ENCODE peak calls at places on chromosomes 6 and 20, in six cellular contexts. E is LHCN-M2, M is psoas muscle, V is progenitor cell of endocrine pancreas, Q is immature natural killer cell, D is SJSA1. S is an unnamed sample.
A peak's percentile ranks its signal among the peaks of the same experiment; 100 is the strongest.

GRCh38 chr20:61964675-61965605 is 100.7 kb downstream of the TAF4 start:
- DNase-seq in E (no peak), M (no peak), V (no peak), Q (no peak), D (no peak), S (no peak)

GRCh38 chr6:33323623-33323948 is 6.0 kb upstream of the ZBTB22 start:
- DNase-seq in E (no peak), M (no peak), V (no peak), Q (no peak), D (no peak), S (no peak)

GRCh38 chr20:53214392-53214791 is 242.2 kb downstream of the TSHZ2 start:
- DNase-seq in E (no peak), M (no peak), V (no peak), Q (no peak), D (no peak), S (no peak)

GRCh38 chr20:22341508-22341907 is 242.9 kb downstream of the FOXA2 start:
- DNase-seq in E (peak; percentile 89), M (no peak), V (no peak), Q (no peak), D (peak; percentile 62), S (peak; percentile 4)

GRCh38 chr20:20465259-20465658 is 97.4 kb downstream of the INSM1 start:
- DNase-seq in E (peak; percentile 52), M (no peak), V (no peak), Q (no peak), D (no peak), S (no peak)

GRCh38 chr20:481167-481566 is 18.8 kb upstream of the TBC1D20 start:
- DNase-seq in E (no peak), M (no peak), V (no peak), Q (no peak), D (no peak), S (no peak)

GRCh38 chr6:106377061-106377540 is 16.6 kb downstream of the CRYBG1 start:
- DNase-seq in E (peak; percentile 6), M (no peak), V (no peak), Q (no peak), D (peak; percentile 21), S (no peak)

GRCh38 chr20:50980851-50981713 is 22.5 kb downstream of the MOCS3 start:
- DNase-seq in E (peak; percentile 69), M (no peak), V (peak; percentile 54), Q (peak; percentile 44), D (peak; percentile 65), S (peak; percentile 64)

GRCh38 chr20:3586111-3586510 is 77.1 kb downstream of the GFRA4 start:
- DNase-seq in E (peak; percentile 20), M (no peak), V (no peak), Q (no peak), D (no peak), S (peak; percentile 24)

GRCh38 chr6:63460971-63461370 is 111.3 kb upstream of the LOC128125822 start:
- DNase-seq in E (no peak), M (no peak), V (no peak), Q (no peak), D (no peak), S (no peak)

GRCh38 chr6:136236491-136237293 is 13.4 kb downstream of the MTFR2 start:
- DNase-seq in E (no peak), M (no peak), V (no peak), Q (no peak), D (no peak), S (peak; percentile 3)

GRCh38 chr6:32046450-32047083 is 8.4 kb downstream of the CYP21A2 start:
- DNase-seq in E (no peak), M (peak; percentile 80), V (no peak), Q (no peak), D (no peak), S (peak; percentile 11)

GRCh38 chr6:17156112-17156921 is 54.5 kb downstream of the STMND1 start:
- DNase-seq in E (peak; percentile 80), M (no peak), V (peak; percentile 47), Q (peak; percentile 51), D (peak; percentile 59), S (peak; percentile 91)

GRCh38 chr6:6712979-6713514 is 124.5 kb downstream of the LY86 start:
- DNase-seq in E (no peak), M (no peak), V (no peak), Q (no peak), D (no peak), S (peak; percentile 44)

GRCh38 chr6:33592595-33593413 is 12.7 kb upstream of the BAK1 start:
- DNase-seq in E (no peak), M (no peak), V (no peak), Q (peak; percentile 44), D (no peak), S (no peak)

GRCh38 chr6:3808189-3808588 is 41.0 kb upstream of the FAM50B start:
- DNase-seq in E (no peak), M (no peak), V (no peak), Q (no peak), D (no peak), S (no peak)

GRCh38 chr20:36214684-36215256 is 21.5 kb upstream of the AAR2 start:
- DNase-seq in E (peak; percentile 19), M (no peak), V (no peak), Q (peak; percentile 5), D (no peak), S (peak; percentile 23)